ENCODE peak calls at places on chromosomes 5 and 9, in six cellular contexts. Q is H1, M is foreskin fibroblast, V is psoas muscle, U is GM23248, X is spleen. F is an unnamed sample.

GRCh38 chr5:115657125-115657882 is 31.5 kb upstream of the TMED7 start:
- DNase-seq in U (no peak), Q (no peak), X (no peak), M (no peak), V (no peak), F (no peak)

GRCh38 chr9:32704343-32704742 is 68.9 kb upstream of the TAF1L start:
- DNase-seq in Q (no peak), M (no peak), V (no peak), X (no peak), U (no peak), F (no peak)

GRCh38 chr9:124284940-124285441 is 27.2 kb downstream of the NEK6 start:
- DNase-seq in M (peak; percentile 56), U (peak; percentile 40), Q (no peak), X (no peak), V (no peak), F (no peak)

GRCh38 chr9:2208991-2209390 is 193.8 kb downstream of the SMARCA2 start:
- DNase-seq in V (no peak), X (no peak), U (no peak), M (no peak), Q (no peak), F (no peak)

GRCh38 chr9:37471942-37472679 is 6.9 kb upstream of the ZBTB5 start:
- DNase-seq in X (no peak), M (peak; percentile 90), Q (peak; percentile 58), V (no peak), U (peak; percentile 91), F (no peak)

GRCh38 chr5:107466233-107466769 is 204.4 kb downstream of the EFNA5 start:
- DNase-seq in M (peak; percentile 49), U (no peak), Q (no peak), V (no peak), X (no peak), F (no peak)

GRCh38 chr5:67339219-67339767 is 142.7 kb upstream of the CD180 start:
- DNase-seq in V (no peak), X (no peak), U (no peak), Q (no peak), M (no peak), F (no peak)

GRCh38 chr9:80134487-80134886 is 562.7 kb downstream of the TLE4 start:
- DNase-seq in X (no peak), Q (no peak), V (no peak), U (no peak), M (no peak), F (no peak)

GRCh38 chr5:113427871-113428574 is 6.8 kb downstream of the TSSK1B start:
- DNase-seq in Q (no peak), M (no peak), X (no peak), V (no peak), U (no peak), F (no peak)

GRCh38 chr9:133238851-133239532 is 29.9 kb upstream of the OBP2B start:
- DNase-seq in U (peak; percentile 78), Q (peak; percentile 86), V (peak; percentile 73), M (peak; percentile 66), X (peak; percentile 86), F (peak; percentile 88)

GRCh38 chr9:134494273-134494815 is 147.3 kb upstream of the COL5A1 start:
- DNase-seq in M (no peak), U (no peak), Q (no peak), V (no peak), X (peak; percentile 50), F (no peak)

GRCh38 chr9:137385061-137385655 is 37.8 kb downstream of the EXD3 start:
- DNase-seq in X (peak; percentile 40), V (peak; percentile 41), M (no peak), U (no peak), Q (no peak), F (no peak)

GRCh38 chr5:92890841-92891244 is 690.2 kb downstream of the NR2F1-AS1 start:
- DNase-seq in M (peak; percentile 36), V (no peak), U (peak; percentile 31), X (no peak), Q (no peak), F (no peak)

GRCh38 chr5:106307265-106307664 is 1363.5 kb downstream of the EFNA5 start:
- DNase-seq in M (no peak), X (no peak), V (no peak), U (no peak), Q (no peak), F (no peak)

GRCh38 chr5:119470851-119471451 is 18.7 kb downstream of the HSD17B4 start:
- DNase-seq in V (no peak), Q (no peak), X (no peak), M (peak; percentile 67), U (peak; percentile 56), F (no peak)

GRCh38 chr5:55601209-55601618 is 66.5 kb upstream of the PLPP1 start:
- DNase-seq in U (peak; percentile 89), M (peak; percentile 91), Q (no peak), X (no peak), V (peak; percentile 91), F (peak; percentile 87)

GRCh38 chr9:107614765-107615164 is 125.2 kb upstream of the KLF4 start:
- DNase-seq in V (no peak), U (no peak), M (no peak), X (no peak), Q (no peak), F (no peak)

GRCh38 chr5:1554410-1554967 is 30.7 kb upstream of the LPCAT1 start:
- DNase-seq in Q (no peak), M (no peak), X (no peak), V (no peak), U (no peak), F (no peak)
- H3K4me3 ChIP-seq in Q (no peak overlapping the region), M (no peak overlapping the region), X (no peak overlapping the region), V (no peak overlapping the region), U (no peak overlapping the region), F (no peak overlapping the region)

GRCh38 chr5:33438996-33439395 is 1.8 kb upstream of the TARS1 start:
- DNase-seq in Q (no peak), X (no peak), U (no peak), V (no peak), M (no peak), F (no peak)
- H3K4me3 ChIP-seq in Q (peak overlapping the region; percentile 90), X (no peak overlapping the region), U (peak overlapping the region; percentile 81), V (no peak overlapping the region), M (peak overlapping the region; percentile 96), F (no peak overlapping the region)

GRCh38 chr5:90689064-90689463 is 130.5 kb downstream of the ADGRV1 start:
- DNase-seq in Q (no peak), M (no peak), V (no peak), X (no peak), U (no peak), F (no peak)
- H3K4me3 ChIP-seq in Q (no peak overlapping the region), M (no peak overlapping the region), V (no peak overlapping the region), X (no peak overlapping the region), U (no peak overlapping the region), F (no peak overlapping the region)

DNA sequence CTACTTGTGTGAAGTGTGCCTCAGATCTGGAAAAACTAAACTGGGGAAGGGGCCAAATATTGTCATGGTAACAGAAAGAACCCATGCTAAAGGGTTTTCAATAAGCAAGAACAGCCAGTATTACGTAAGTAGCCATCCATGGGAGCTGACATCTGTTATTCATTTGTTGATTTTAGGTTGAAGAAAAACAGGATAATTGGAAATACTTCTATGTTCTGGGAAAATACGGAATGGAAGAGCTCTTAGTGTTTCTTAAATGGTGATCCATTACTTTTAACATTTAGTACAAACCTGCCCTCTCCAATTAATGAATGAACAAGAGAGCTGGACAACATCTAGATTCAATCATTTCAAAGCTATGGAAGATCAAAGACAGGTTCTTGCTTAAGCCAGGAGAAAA is 485.9 kb downstream of the NTRK2 start:
- DNase-seq in U (no peak), V (no peak), M (peak; percentile 27), Q (no peak), X (no peak), F (no peak)
- H3K4me3 ChIP-seq in U (no peak overlapping the region), V (no peak overlapping the region), M (no peak overlapping the region), Q (no peak overlapping the region), X (no peak overlapping the region), F (no peak overlapping the region)

DNA sequence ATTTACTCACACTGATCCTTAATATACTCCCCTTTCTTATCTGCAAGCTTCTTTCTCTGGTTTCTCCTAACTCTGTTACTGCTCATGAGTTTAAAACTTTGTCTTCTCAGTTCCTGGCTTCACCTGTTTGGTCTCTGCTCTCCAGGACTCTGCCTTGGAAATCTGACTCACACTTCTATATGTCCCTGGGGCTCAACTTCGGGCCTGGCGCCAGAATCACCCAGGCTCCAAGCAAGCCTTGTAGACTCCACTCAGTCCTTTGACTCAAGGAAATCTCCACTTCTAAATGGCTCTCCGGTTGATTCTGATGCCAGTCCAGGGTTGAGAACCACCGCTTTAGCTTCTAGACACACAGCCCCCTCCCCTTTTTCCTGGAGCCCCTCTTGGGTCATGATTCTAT is 57.8 kb downstream of the TMC1 start:
- DNase-seq in M (peak; percentile 69), U (peak; percentile 70), V (peak; percentile 74), Q (no peak), X (no peak), F (peak; percentile 53)
- H3K4me3 ChIP-seq in M (no peak overlapping the region), U (no peak overlapping the region), V (peak overlapping the region; percentile 52), Q (no peak overlapping the region), X (no peak overlapping the region), F (no peak overlapping the region)

DNA sequence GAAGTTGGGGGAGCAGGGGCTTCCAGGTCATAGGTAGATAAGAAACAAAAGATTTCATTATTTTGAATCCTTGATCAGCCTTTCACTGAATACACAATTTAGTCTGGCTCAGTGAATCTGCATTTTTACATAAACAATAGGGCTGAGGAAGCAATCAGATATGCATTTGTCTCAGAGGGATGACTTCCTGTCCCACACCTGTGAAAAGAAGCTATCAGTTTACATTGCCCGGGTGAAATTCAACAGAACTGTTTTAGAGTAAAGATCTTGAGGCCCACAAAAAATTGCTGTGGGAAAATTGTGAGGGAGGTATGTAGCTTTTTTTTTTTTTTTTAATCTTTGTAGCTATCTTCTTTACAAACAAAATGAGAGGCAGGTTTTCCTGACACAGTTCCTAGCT is 38.3 kb downstream of the DNAJB5 start:
- DNase-seq in M (no peak), X (no peak), Q (no peak), V (no peak), U (no peak), F (no peak)
- H3K4me3 ChIP-seq in M (no peak overlapping the region), X (no peak overlapping the region), Q (no peak overlapping the region), V (no peak overlapping the region), U (no peak overlapping the region), F (no peak overlapping the region)

DNA sequence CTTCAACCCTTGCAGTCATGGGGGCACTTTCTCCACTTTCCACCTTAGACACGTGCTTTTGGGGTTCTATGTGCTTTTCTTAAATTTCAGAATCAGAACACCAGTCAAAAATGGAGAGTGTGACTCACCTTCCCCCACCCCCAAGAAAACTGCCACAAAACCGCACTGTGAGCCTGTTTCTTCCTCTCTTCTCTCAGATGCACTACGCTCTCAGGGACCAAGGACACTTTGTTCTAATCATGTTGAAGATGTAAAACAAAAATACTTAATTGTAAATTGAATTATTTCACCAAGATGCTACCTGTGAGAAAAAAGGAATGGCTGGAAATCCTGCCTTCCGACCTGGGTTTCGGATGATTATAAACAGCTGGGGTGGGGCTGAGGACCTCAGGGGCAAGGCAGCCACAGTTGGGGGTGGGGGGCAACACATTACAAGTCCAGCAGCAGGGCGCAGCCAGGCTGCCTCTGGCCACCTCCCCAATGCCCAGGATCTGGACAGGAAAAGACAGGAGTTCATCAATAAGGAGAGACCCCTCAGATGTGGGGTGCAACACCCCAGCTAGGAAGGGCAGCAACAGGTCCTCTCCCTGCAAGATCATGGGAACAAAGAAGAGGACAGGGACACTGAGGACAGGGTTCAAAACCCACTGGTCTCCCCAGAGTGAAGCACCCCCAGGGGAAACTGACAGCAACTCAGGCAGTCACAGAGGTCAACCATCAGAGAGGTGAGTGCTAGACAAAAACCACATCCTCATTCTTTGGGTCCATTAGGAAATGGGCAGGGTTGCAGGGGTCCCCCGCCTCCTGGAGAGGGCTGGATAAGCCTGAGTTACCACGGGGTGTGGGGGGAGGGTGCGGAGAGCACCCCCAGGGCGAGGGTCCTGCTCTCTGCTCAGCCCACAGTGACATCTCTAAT is 33.7 kb downstream of the SEMA4D start:
- DNase-seq in X (peak; percentile 88), Q (no peak), U (no peak), M (no peak), V (no peak), F (no peak)
- H3K4me3 ChIP-seq in X (no peak overlapping the region), Q (no peak overlapping the region), U (no peak overlapping the region), M (no peak overlapping the region), V (no peak overlapping the region), F (no peak overlapping the region)